ENCODE peak calls at places on chromosomes 11 and 22, in five cellular contexts. Q is MM.1S, J is fibroblast of lung, Z is HCT116, O is astrocyte. P is an unnamed sample.
A peak's percentile ranks its signal among the peaks of the same experiment; 100 is the strongest.

GRCh38 chr22:47107431-47107830 is 345.0 kb downstream of the TBC1D22A start:
- DNase-seq in Q (no peak), O (peak; percentile 82), J (peak; percentile 85), Z (peak; percentile 51), P (peak; percentile 82)

GRCh38 chr11:63869171-63869591 is 30.3 kb downstream of the MARK2 start:
- DNase-seq in O (no peak), J (no peak), Z (no peak), Q (no peak), P (peak; percentile 57)

GRCh38 chr22:40426671-40427070 is 56.3 kb downstream of the SGSM3 start:
- DNase-seq in J (peak; percentile 85), Q (no peak), O (peak; percentile 84), Z (no peak), P (no peak)

GRCh38 chr22:29517215-29517908 is 36.2 kb downstream of the THOC5 start:
- DNase-seq in J (no peak), Z (no peak), O (no peak), Q (no peak), P (no peak)

GRCh38 chr11:69744435-69744834 is 30.7 kb downstream of the FGF4 start:
- DNase-seq in Z (no peak), J (peak; percentile 84), O (peak; percentile 78), Q (no peak), P (peak; percentile 86)

GRCh38 chr11:25938952-25939351 is 393.0 kb upstream of the ANO3 start:
- DNase-seq in Z (no peak), Q (no peak), O (no peak), J (no peak), P (no peak)

GRCh38 chr11:2891901-2892214 is 6.3 kb upstream of the CDKN1C start:
- DNase-seq in J (peak; percentile 30), Z (no peak), Q (no peak), O (no peak), P (no peak)

GRCh38 chr22:29907753-29908515 is 25.0 kb downstream of the MTMR3 start:
- DNase-seq in Q (no peak), Z (peak; percentile 93), O (peak; percentile 97), J (peak; percentile 98), P (peak; percentile 98)

GRCh38 chr11:28773606-28774005 is 665.4 kb downstream of the METTL15 start:
- DNase-seq in J (no peak), Q (no peak), Z (no peak), O (no peak), P (no peak)

GRCh38 chr11:1772270-1773130 is 8.8 kb upstream of the CTSD start:
- DNase-seq in Q (no peak), J (peak; percentile 94), O (peak; percentile 89), Z (peak; percentile 62), P (peak; percentile 85)

GRCh38 chr22:42439821-42440674 is 7.8 kb upstream of the NFAM1 start:
- DNase-seq in J (peak; percentile 35), O (peak; percentile 12), Q (no peak), Z (no peak), P (peak; percentile 17)

GRCh38 chr11:115963170-115963569 is 459.0 kb upstream of the CADM1 start:
- DNase-seq in Z (no peak), J (no peak), O (no peak), Q (no peak), P (no peak)

GRCh38 chr11:95715777-95716241 is 73.8 kb downstream of the FAM76B start:
- DNase-seq in Q (peak; percentile 88), Z (no peak), J (peak; percentile 97), O (peak; percentile 98), P (peak; percentile 46)

GRCh38 chr11:69524291-69524882 is 42.9 kb downstream of the LINC01488 start:
- DNase-seq in J (peak; percentile 74), Q (no peak), Z (no peak), O (peak; percentile 61), P (peak; percentile 26)

GRCh38 chr11:123233280-123233977 is 38.4 kb upstream of the CLMP start:
- DNase-seq in J (no peak), O (no peak), Q (peak; percentile 88), Z (no peak), P (no peak)

GRCh38 chr11:28760676-28761390 is 652.6 kb downstream of the METTL15 start:
- DNase-seq in O (peak; percentile 87), J (peak; percentile 87), Z (no peak), Q (no peak), P (peak; percentile 84)

GRCh38 chr22:43136255-43136654 is 6.9 kb downstream of the MCAT start:
- DNase-seq in Q (no peak), Z (no peak), O (no peak), J (peak; percentile 20), P (peak; percentile 14)

GRCh38 chr11:134045799-134046635 is 22.9 kb upstream of the JAM3 start:
- DNase-seq in J (peak; percentile 16), Z (no peak), O (no peak), Q (no peak), P (no peak)

GRCh38 chr11:36131719-36132349 is 157.4 kb downstream of the COMMD9 start:
- DNase-seq in O (no peak), Z (no peak), J (no peak), Q (peak; percentile 47), P (peak; percentile 29)

GRCh38 chr22:35483730-35484129 is 56.9 kb upstream of the RASD2 start:
- DNase-seq in Q (no peak), Z (no peak), J (no peak), O (no peak), P (no peak)

GRCh38 chr22:47672526-47672925 is 910.1 kb downstream of the TBC1D22A start:
- DNase-seq in J (no peak), O (no peak), Q (no peak), Z (no peak), P (no peak)

GRCh38 chr11:92443109-92443508 is 218.5 kb downstream of the FAT3 start:
- DNase-seq in J (peak; percentile 36), Q (no peak), O (peak; percentile 25), Z (no peak), P (no peak)

GRCh38 chr11:35190804-35191348 is 51.9 kb downstream of the CD44 start:
- DNase-seq in O (no peak), J (peak; percentile 46), Z (no peak), Q (no peak), P (no peak)

GRCh38 chr11:69252494-69252845 is 41.5 kb upstream of the MYEOV start:
- DNase-seq in J (no peak), O (no peak), Q (no peak), Z (no peak), P (no peak)

GRCh38 chr11:73308003-73308962 is at the start of gene ARHGEF17:
- DNase-seq in O (peak; percentile 66), Q (no peak), J (peak; percentile 83), Z (peak; percentile 34), P (peak; percentile 69)

GRCh38 chr11:73306069-73306468 is 2.0 kb upstream of the ARHGEF17 start:
- DNase-seq in Z (no peak), Q (no peak), J (no peak), O (no peak), P (peak; percentile 32)

GRCh38 chr11:73308963-73309960 is 1.2 kb downstream of the ARHGEF17 start:
- DNase-seq in Q (no peak), Z (peak; percentile 55), O (peak; percentile 95), J (peak; percentile 98), P (no peak)

GRCh38 chr11:73307323-73308002 is 613 bp upstream of the ARHGEF17 start:
- DNase-seq in O (peak; percentile 96), J (peak; percentile 98), Q (peak; percentile 90), Z (peak; percentile 95), P (peak; percentile 99)

DNA sequence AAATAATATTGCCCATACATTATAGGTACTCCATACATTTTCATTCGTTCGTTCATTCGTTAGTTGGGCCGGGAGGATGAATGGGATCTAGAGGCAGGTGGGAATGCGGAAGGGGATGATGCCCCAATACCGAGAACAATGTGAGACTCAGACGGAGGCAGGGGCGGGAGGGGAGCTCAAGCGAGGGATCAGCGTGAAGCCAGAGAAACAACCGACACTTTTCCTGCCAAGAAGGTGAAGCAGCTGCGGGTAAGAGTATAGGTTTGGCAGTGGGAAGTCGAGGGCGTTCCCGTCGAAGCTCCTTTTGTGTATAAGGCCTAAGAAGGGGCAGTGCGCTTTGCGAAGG is 1.1 kb upstream of the ARHGEF17 start:
- DNase-seq in J (no peak), O (no peak), Z (no peak), Q (no peak), P (no peak)
- H3K9ac ChIP-seq in J (peak overlapping the region; percentile 39), O (peak overlapping the region; percentile 66), Z (peak overlapping the region; percentile 52), Q (peak overlapping the region; percentile 5), P (peak overlapping the region; percentile 45)

DNA sequence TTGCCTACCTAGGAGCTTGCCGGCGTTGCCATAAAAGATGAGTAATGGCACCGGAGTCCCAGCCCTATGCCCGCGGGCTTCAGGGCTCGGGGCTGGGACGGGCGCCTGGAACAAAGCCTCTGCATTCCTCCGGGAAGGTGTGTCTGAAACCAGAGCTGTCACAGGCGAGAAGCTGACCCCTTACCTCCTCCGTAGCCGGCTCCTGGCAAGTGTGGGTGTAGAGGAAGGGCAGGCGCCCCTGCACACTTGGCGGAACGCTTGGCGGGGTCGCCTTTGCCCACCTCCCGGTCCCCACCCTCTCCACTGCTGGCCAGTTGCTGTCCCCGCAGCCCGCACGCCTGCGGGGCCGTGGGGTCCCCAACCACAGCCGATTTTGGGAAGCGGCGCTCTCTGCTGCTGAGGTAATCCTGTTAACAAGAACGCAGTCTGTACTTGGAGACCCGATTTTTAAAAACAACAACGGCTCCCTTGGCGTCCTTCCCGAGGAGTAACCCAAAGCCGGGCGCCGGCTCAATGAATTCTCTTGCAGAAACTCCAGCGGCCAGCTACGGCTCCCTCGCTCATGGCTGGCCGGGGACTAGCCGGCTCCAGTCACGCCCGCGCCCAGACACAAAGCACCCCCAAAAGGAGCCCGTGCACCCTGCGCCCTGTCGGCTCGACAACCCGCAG is 89.3 kb downstream of the PLEKHA7 start:
- DNase-seq in Q (no peak), J (peak; percentile 47), Z (peak; percentile 78), O (peak; percentile 37), P (peak; percentile 96)
- TF ChIP-seq EZH2 in Q (no peak), J (peak; percentile 36), Z (no peak), O (no peak), P (no peak)

GRCh38 chr11:77308838-77309237 is 7.4 kb upstream of the GDPD4 start:
- DNase-seq in J (no peak), Z (no peak), Q (no peak), O (no peak), P (no peak)

GRCh38 chr11:77311701-77312100 is 10.2 kb upstream of the GDPD4 start:
- DNase-seq in O (no peak), J (no peak), Q (no peak), Z (no peak), P (no peak)

GRCh38 chr11:77309401-77310085 is 8.1 kb upstream of the GDPD4 start:
- DNase-seq in J (no peak), Q (no peak), Z (no peak), O (no peak), P (no peak)

GRCh38 chr11:77316733-77317342 is 15.4 kb upstream of the GDPD4 start:
- DNase-seq in J (no peak), Q (no peak), O (no peak), Z (no peak), P (no peak)

DNA sequence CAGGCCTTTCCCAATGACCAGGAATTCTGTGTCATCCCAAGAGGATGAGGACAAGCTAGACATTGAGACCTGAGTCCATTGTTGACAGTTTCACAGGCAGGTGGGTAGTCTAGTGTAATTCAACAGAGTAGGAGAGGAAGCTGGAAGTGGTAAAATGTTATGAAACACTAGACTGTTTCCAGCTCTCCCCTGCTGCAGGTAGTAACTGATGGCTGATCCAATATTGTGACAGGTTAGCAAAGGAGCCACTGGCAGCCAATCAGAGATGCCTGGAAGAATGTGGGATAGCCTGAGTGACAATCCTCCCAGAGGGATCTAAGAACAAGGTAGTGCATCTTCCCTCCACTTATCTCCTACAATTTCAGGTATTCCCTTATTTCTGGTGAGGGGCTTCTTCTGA is 10.6 kb upstream of the GDPD4 start:
- DNase-seq in O (no peak), Q (no peak), Z (no peak), J (no peak), P (no peak)
- H2AFZ ChIP-seq in O (no peak overlapping the region), Q (no peak overlapping the region), Z (no peak overlapping the region), J (no peak overlapping the region), P (no peak overlapping the region)

GRCh38 chr11:9923280-9923679 is 259.4 kb downstream of the SWAP70 start:
- DNase-seq in Q (no peak), Z (no peak), O (no peak), J (no peak), P (no peak)
- H3K9ac ChIP-seq in Q (no peak overlapping the region), Z (no peak overlapping the region), O (no peak overlapping the region), J (no peak overlapping the region), P (no peak overlapping the region)